ENCODE peak calls at places on chromosome 22, in seven cellular contexts. N is stimulated activated CD8-positive, alpha-beta memory T cell treated with anti-CD3 and anti-CD28 coated beads, Interleukin-4, amount 100 ng/mL, for 24 hours; J is stimulated activated CD4-positive, alpha-beta T cell treated with anti-CD3 and anti-CD28 coated beads, Interleukin-4, amount 100 ng/mL, for 4 hours; V is HS-5; Y is activated CD4-positive, alpha-beta T cell treated with anti-CD3 and anti-CD28 coated beads, Interleukin-2, amount 50 U/mL, for 1 hour; P is lung; Q is lower leg skin. O is an unnamed sample.

GRCh38 chr22:44583076-44583760 is 85.2 kb upstream of the RTL6 start:
- DNase-seq in N (no peak), J (no peak), V (no peak), Y (no peak), P (no peak), Q (no peak), O (no peak)

GRCh38 chr22:35900483-35901168 is 128.0 kb downstream of the RBFOX2 start:
- DNase-seq in N (no peak), J (no peak), V (no peak), Y (no peak), P (no peak), Q (no peak), O (no peak)

GRCh38 chr22:47032091-47032943 is 269.9 kb downstream of the TBC1D22A start:
- DNase-seq in N (no peak), J (no peak), V (no peak), Y (no peak), P (peak; percentile 44), Q (peak; percentile 63), O (no peak)

GRCh38 chr22:30297276-30298004 is 8.1 kb upstream of the CASTOR1 start:
- DNase-seq in N (no peak), J (no peak), V (no peak), Y (no peak), P (no peak), Q (no peak), O (no peak)

GRCh38 chr22:32852346-32853251 is 51.1 kb downstream of the TIMP3 start:
- DNase-seq in N (no peak), J (no peak), V (no peak), Y (no peak), P (peak; percentile 42), Q (peak; percentile 49), O (peak; percentile 35)

GRCh38 chr22:27844656-27845602 is 43.4 kb upstream of the MN1 start:
- DNase-seq in N (no peak), J (no peak), V (no peak), Y (no peak), P (no peak), Q (no peak), O (no peak)

GRCh38 chr22:26894766-26895485 is 237.5 kb downstream of the MIAT start:
- DNase-seq in N (no peak), J (no peak), V (peak; percentile 80), Y (no peak), P (peak; percentile 29), Q (no peak), O (no peak)

GRCh38 chr22:27124336-27125023 is 467.1 kb downstream of the MIAT start:
- DNase-seq in N (no peak), J (no peak), V (no peak), Y (no peak), P (no peak), Q (no peak), O (peak; percentile 31)

GRCh38 chr22:22181515-22181959 is 63.0 kb upstream of the VPREB1 start:
- DNase-seq in N (no peak), J (no peak), V (no peak), Y (no peak), P (no peak), Q (no peak), O (no peak)

GRCh38 chr22:31753005-31753633 is 700 bp upstream of the DEPDC5 start:
- DNase-seq in N (no peak), J (no peak), V (no peak), Y (no peak), P (peak; percentile 42), Q (peak; percentile 27), O (peak; percentile 76)

GRCh38 chr22:28402539-28402938 is 277.1 kb downstream of the TTC28 start:
- DNase-seq in N (no peak), J (no peak), V (no peak), Y (no peak), P (no peak), Q (no peak), O (no peak)

O was measured in glutamatergic neuron.